ENCODE peak calls at places on chromosomes 2 and 18, in five cellular contexts. P, Z, V, G and M are unnamed samples.

GRCh38 chr2:24894750-24895149 is 25.3 kb downstream of the ADCY3 start:
- DNase-seq in Z (no peak), V (peak; percentile 24), G (no peak), P (no peak), M (no peak)

GRCh38 chr2:45191972-45192371 is 182.7 kb upstream of the SIX2 start:
- DNase-seq in Z (peak; percentile 51), P (peak; percentile 40), G (no peak), V (no peak), M (no peak)

GRCh38 chr2:28525481-28525880 is 29.6 kb downstream of the PLB1 start:
- DNase-seq in Z (no peak), V (no peak), P (no peak), G (no peak), M (no peak)

GRCh38 chr2:48768669-48769068 is 13.1 kb upstream of the LHCGR start:
- DNase-seq in G (no peak), P (no peak), V (no peak), Z (no peak), M (no peak)

GRCh38 chr2:177754476-177754873 is 318.1 kb downstream of the PDE11A start:
- DNase-seq in G (no peak), V (no peak), Z (peak; percentile 35), P (no peak), M (peak; percentile 13)

GRCh38 chr2:191463790-191464189 is 214.1 kb upstream of the NABP1 start:
- DNase-seq in G (no peak), P (no peak), V (no peak), Z (no peak), M (peak; percentile 45)

GRCh38 chr2:149037851-149038250 is 648 bp upstream of the LYPD6B start:
- DNase-seq in P (no peak), V (no peak), Z (no peak), G (no peak), M (no peak)

GRCh38 chr18:61894751-61895524 is 2.1 kb upstream of the RNF152 start:
- DNase-seq in Z (no peak), V (no peak), P (no peak), G (no peak), M (no peak)

GRCh38 chr2:160207804-160208661 is 8.0 kb upstream of the ITGB6 start:
- DNase-seq in G (peak; percentile 88), Z (peak; percentile 81), P (peak; percentile 25), V (peak; percentile 96), M (peak; percentile 85)

GRCh38 chr18:40877096-40877495 is 1077.9 kb upstream of the PIK3C3 start:
- DNase-seq in Z (no peak), G (no peak), P (no peak), V (no peak), M (no peak)

GRCh38 chr2:240586919-240587800 is 626 bp downstream of the CAPN10 start:
- DNase-seq in P (no peak), V (no peak), Z (peak; percentile 48), G (peak; percentile 65), M (no peak)

DNA sequence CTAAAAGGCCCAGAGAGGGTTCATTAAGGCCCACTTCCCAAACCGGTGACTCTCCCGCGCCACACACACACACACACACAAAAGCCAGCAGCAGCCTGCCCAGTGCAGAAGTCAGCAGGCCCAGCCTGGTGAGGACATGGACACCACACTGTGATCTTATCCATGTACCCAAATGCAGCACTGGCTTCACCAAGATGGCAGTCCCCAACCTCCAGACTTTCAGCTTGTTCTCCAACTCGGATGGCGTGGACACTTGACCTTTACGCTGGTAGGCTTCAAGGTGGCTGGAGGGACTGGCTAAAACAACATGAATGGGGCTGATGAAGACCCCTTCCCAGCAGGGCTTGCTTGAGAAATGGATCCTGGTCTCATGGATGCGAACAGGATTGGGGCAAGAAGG is 50.4 kb downstream of the TNS1 start:
- DNase-seq in V (no peak), Z (no peak), G (no peak), P (no peak), M (no peak)
- H3K4me1 ChIP-seq in V (peaks cover 17% of the 10 kb centered on the region), Z (peaks cover 95% of the 10 kb centered on the region), G (peaks cover 53% of the 10 kb centered on the region), P (peaks cover 92% of the 10 kb centered on the region), M (peaks cover 85% of the 10 kb centered on the region)

GRCh38 chr2:230716588-230716987 is 3.9 kb downstream of the CAB39 start:
- DNase-seq in Z (no peak), G (no peak), V (no peak), P (no peak), M (no peak)

GRCh38 chr2:230713331-230714121 is 884 bp downstream of the CAB39 start:
- DNase-seq in P (no peak), Z (peak; percentile 44), V (peak; percentile 16), G (peak; percentile 64), M (peak; percentile 65)

GRCh38 chr2:230715201-230715600 is 2.6 kb downstream of the CAB39 start:
- DNase-seq in V (no peak), P (no peak), Z (no peak), G (no peak), M (no peak)

GRCh38 chr2:230712443-230713330 is at the start of gene CAB39:
- DNase-seq in G (peak; percentile 91), P (peak; percentile 65), V (peak; percentile 86), Z (peak; percentile 90), M (peak; percentile 89)

DNA sequence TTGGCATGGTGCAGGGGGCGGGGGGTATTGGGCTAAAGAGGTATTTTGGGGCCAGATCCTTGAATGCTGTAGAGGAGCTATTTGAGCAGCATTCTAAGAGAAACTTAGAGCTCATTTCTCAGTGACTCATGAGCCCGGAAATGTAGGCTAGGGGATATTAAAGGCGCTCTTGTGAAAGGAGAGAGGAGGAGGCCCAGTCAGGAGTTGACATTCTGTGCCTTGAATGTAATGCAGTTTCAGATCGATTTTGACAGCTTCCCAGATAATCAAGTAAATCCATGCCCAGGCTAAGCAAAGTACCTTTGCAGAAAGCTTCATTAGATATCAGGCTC is 1.4 kb downstream of the CAB39 start:
- DNase-seq in Z (no peak), V (peak; percentile 24), G (peak; percentile 20), P (no peak), M (peak; percentile 33)
- TF ChIP-seq POLR2A in Z (no peak), V (no peak), G (no peak), P (no peak), M (no peak)

DNA sequence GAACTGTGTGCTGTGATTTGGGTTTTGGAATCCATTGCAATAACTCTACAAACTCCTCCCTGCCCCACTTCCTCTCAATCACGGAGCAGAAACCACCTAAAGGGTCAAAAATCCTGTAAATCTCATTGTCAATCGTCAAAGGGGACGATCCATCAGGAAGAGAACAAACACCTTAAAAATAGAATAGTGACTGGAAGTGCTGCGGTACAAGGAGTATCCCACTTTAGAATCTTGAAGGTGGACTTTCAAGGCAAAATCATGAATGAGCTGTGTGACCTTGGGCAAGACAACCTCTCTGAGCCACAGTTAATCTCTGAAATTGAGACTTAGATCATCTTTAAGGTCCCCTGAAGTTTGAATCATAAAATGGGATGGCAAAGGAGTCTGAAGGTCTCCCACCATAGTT is 5.9 kb downstream of the PMAIP1 start:
- DNase-seq in G (no peak), Z (no peak), V (no peak), P (no peak), M (no peak)
- H3K4me1 ChIP-seq in G (no peaks in the 10 kb centered on the region), Z (peaks cover 12% of the 10 kb centered on the region), V (peaks cover 59% of the 10 kb centered on the region), P (peaks cover 4% of the 10 kb centered on the region), M (peaks cover 4% of the 10 kb centered on the region)

GRCh38 chr2:74454654-74455511 is at the start of gene INO80B:
- DNase-seq in G (peak; percentile 97), V (peak; percentile 99), P (peak; percentile 94), Z (peak; percentile 95), M (peak; percentile 96)
- TF ChIP-seq POLR2A in G (no peak), V (peak; percentile 40), P (peak; percentile 56), Z (peak; percentile 61), M (peak; percentile 40)

GRCh38 chr18:79439201-79440023 is 43.7 kb downstream of the NFATC1 start:
- DNase-seq in Z (no peak), G (no peak), P (peak; percentile 27), V (no peak), M (no peak)

GRCh38 chr18:79441261-79441819 is 45.6 kb downstream of the NFATC1 start:
- DNase-seq in P (no peak), Z (no peak), G (no peak), V (no peak), M (no peak)

GRCh38 chr18:79438581-79438980 is 42.9 kb downstream of the NFATC1 start:
- DNase-seq in G (no peak), P (no peak), V (no peak), Z (no peak), M (no peak)

GRCh38 chr18:79440728-79441127 is 45.0 kb downstream of the NFATC1 start:
- DNase-seq in V (no peak), G (peak; percentile 70), Z (no peak), P (no peak), M (no peak)

GRCh38 chr18:79440316-79440715 is 44.6 kb downstream of the NFATC1 start:
- DNase-seq in Z (no peak), P (no peak), V (no peak), G (no peak), M (no peak)
- H3K4me1 ChIP-seq in Z (peaks cover 10% of the 10 kb centered on the region), P (peaks cover 65% of the 10 kb centered on the region), V (no peaks in the 10 kb centered on the region), G (no peaks in the 10 kb centered on the region), M (no peaks in the 10 kb centered on the region)